ENCODE peak calls at places on chromosomes 16 and 17, in four cellular contexts. T, P, N and V are unnamed samples.

GRCh38 chr17:64448665-64449512 is at the start of gene MILR1:
- DNase-seq in T (no peak), P (peak; percentile 71), N (peak; percentile 58), V (peak; percentile 97)

GRCh38 chr17:72429066-72429638 is 308.3 kb downstream of the SOX9 start:
- DNase-seq in T (no peak), P (no peak), N (no peak), V (peak; percentile 32)

GRCh38 chr17:74632196-74632540 is 8.6 kb upstream of the CD300E start:
- DNase-seq in T (no peak), P (no peak), N (no peak), V (no peak)

GRCh38 chr16:83588070-83588469 is 219.7 kb upstream of the HSBP1 start:
- DNase-seq in T (no peak), P (no peak), N (no peak), V (no peak)

GRCh38 chr16:69709456-69710084 is 16.8 kb downstream of the NQO1 start:
- DNase-seq in T (peak; percentile 83), P (peak; percentile 27), N (peak; percentile 28), V (peak; percentile 86)

GRCh38 chr16:23952128-23953041 is 116.6 kb downstream of the PRKCB start:
- DNase-seq in T (peak; percentile 16), P (no peak), N (no peak), V (no peak)

GRCh38 chr16:57938936-57939871 is 31.7 kb downstream of the CNGB1 start:
- DNase-seq in T (peak; percentile 11), P (no peak), N (peak; percentile 76), V (no peak)

GRCh38 chr16:80158766-80159165 is 382.0 kb upstream of the DYNLRB2 start:
- DNase-seq in T (no peak), P (no peak), N (peak; percentile 47), V (no peak)

GRCh38 chr17:27439342-27439741 is 16.9 kb upstream of the KSR1 start:
- DNase-seq in T (no peak), P (no peak), N (no peak), V (no peak)

GRCh38 chr16:89863741-89864391 is 9.5 kb upstream of the TCF25 start:
- DNase-seq in T (no peak), P (peak; percentile 66), N (no peak), V (peak; percentile 56)

GRCh38 chr17:11880714-11881113 is 116.6 kb downstream of the ZNF18 start:
- DNase-seq in T (peak; percentile 17), P (no peak), N (peak; percentile 9), V (peak; percentile 71)

GRCh38 chr16:78906135-78906534 is 694.4 kb downstream of the MAF start:
- DNase-seq in T (no peak), P (no peak), N (no peak), V (no peak)

GRCh38 chr16:85316321-85316919 is 204.1 kb upstream of the CIBAR2 start:
- DNase-seq in T (no peak), P (no peak), N (peak; percentile 84), V (peak; percentile 79)

GRCh38 chr17:75814900-75815373 is 29.3 kb downstream of the UNC13D start:
- DNase-seq in T (no peak), P (peak; percentile 47), N (peak; percentile 97), V (no peak)

GRCh38 chr16:56637814-56638750 is at the start of gene MT1A:
- DNase-seq in T (no peak), P (no peak), N (no peak), V (no peak)

GRCh38 chr17:79288950-79289349 is 214.3 kb downstream of the ENGASE start:
- DNase-seq in T (no peak), P (no peak), N (no peak), V (no peak)

GRCh38 chr17:12242390-12242954 is 221.8 kb downstream of the MAP2K4 start:
- DNase-seq in T (no peak), P (no peak), N (no peak), V (peak; percentile 23)

GRCh38 chr17:82287849-82288601 is 14.5 kb upstream of the CSNK1D start:
- DNase-seq in T (no peak), P (no peak), N (peak; percentile 79), V (no peak)

GRCh38 chr17:80361495-80362220 is 53.3 kb upstream of the ENDOV start:
- DNase-seq in T (no peak), P (no peak), N (peak; percentile 21), V (no peak)

GRCh38 chr16:85842435-85842834 is 42.9 kb downstream of the COX4I1 start:
- DNase-seq in T (no peak), P (no peak), N (no peak), V (no peak)